ENCODE peak calls at places on chromosomes 1 and 21, in five cellular contexts. N, F, D, S and O are unnamed samples.

GRCh38 chr1:154157520-154158306 is 2.8 kb upstream of the NUP210L start:
- DNase-seq in N (no peak), F (peak; percentile 64), D (peak; percentile 63), S (no peak), O (no peak)

GRCh38 chr1:229035054-229035747 is 235.7 kb upstream of the RAB4A start:
- DNase-seq in N (no peak), F (peak; percentile 66), D (no peak), S (no peak), O (no peak)

GRCh38 chr1:107138767-107139445 is 1.9 kb upstream of the NTNG1 start:
- DNase-seq in N (no peak), F (no peak), D (no peak), S (no peak), O (no peak)

GRCh38 chr1:212651977-212652376 is 43.4 kb downstream of the ATF3 start:
- DNase-seq in N (no peak), F (no peak), D (no peak), S (no peak), O (no peak)

GRCh38 chr1:230308039-230308438 is 118.1 kb downstream of the PGBD5 start:
- DNase-seq in N (no peak), F (no peak), D (no peak), S (no peak), O (no peak)

GRCh38 chr1:163509126-163509525 is 187.4 kb downstream of the NUF2 start:
- DNase-seq in N (no peak), F (no peak), D (no peak), S (no peak), O (no peak)

GRCh38 chr21:45110873-45111624 is 36.7 kb downstream of the ADARB1 start:
- DNase-seq in N (no peak), F (no peak), D (no peak), S (no peak), O (no peak)

GRCh38 chr21:39014751-39015150 is 168.5 kb downstream of the PSMG1 start:
- DNase-seq in N (no peak), F (no peak), D (no peak), S (no peak), O (no peak)

GRCh38 chr21:35475768-35476167 is 426.7 kb upstream of the RUNX1 start:
- DNase-seq in N (no peak), F (no peak), D (no peak), S (no peak), O (no peak)

GRCh38 chr1:6347641-6348487 is 45.7 kb downstream of the ACOT7 start:
- DNase-seq in N (peak; percentile 37), F (no peak), D (peak; percentile 86), S (peak; percentile 77), O (peak; percentile 69)

GRCh38 chr1:196467230-196467629 is 141.0 kb downstream of the KCNT2 start:
- DNase-seq in N (no peak), F (no peak), D (no peak), S (no peak), O (no peak)

GRCh38 chr1:1308756-1309524 is 543 bp downstream of the PUSL1 start:
- DNase-seq in N (no peak), F (no peak), D (peak; percentile 56), S (peak; percentile 71), O (no peak)

GRCh38 chr1:244969355-244970235 is 105.3 kb upstream of the HNRNPU start:
- DNase-seq in N (peak; percentile 77), F (no peak), D (no peak), S (peak; percentile 73), O (peak; percentile 70)

GRCh38 chr1:243719476-243719875 is 130.6 kb downstream of the AKT3 start:
- DNase-seq in N (no peak), F (no peak), D (no peak), S (no peak), O (no peak)

GRCh38 chr1:64292399-64292798 is 89.0 kb downstream of the UBE2U start:
- DNase-seq in N (no peak), F (no peak), D (no peak), S (no peak), O (no peak)

GRCh38 chr1:181117648-181118449 is 29.3 kb downstream of the IER5 start:
- DNase-seq in N (no peak), F (no peak), D (no peak), S (peak; percentile 48), O (no peak)

GRCh38 chr1:154329551-154330131 is 4.3 kb downstream of the ATP8B2 start:
- DNase-seq in N (no peak), F (no peak), D (peak; percentile 74), S (peak; percentile 26), O (no peak)

GRCh38 chr1:118481091-118481490 is 296.1 kb upstream of the SPAG17 start:
- DNase-seq in N (no peak), F (no peak), D (no peak), S (no peak), O (no peak)

GRCh38 chr1:165880993-165881392 is 53.6 kb downstream of the UCK2 start:
- DNase-seq in N (no peak), F (no peak), D (no peak), S (no peak), O (no peak)

GRCh38 chr1:36734356-36734755 is 251.6 kb upstream of the CSF3R start:
- DNase-seq in N (no peak), F (no peak), D (no peak), S (no peak), O (no peak)

GRCh38 chr1:200535605-200536004 is 84.9 kb downstream of the KIF14 start:
- DNase-seq in N (peak; percentile 10), F (no peak), D (no peak), S (peak; percentile 38), O (peak; percentile 62)

GRCh38 chr21:35025206-35026152 is 23.6 kb downstream of the RUNX1 start:
- DNase-seq in N (no peak), F (no peak), D (no peak), S (no peak), O (no peak)

GRCh38 chr1:98920441-98921110 is 84.1 kb downstream of the PLPPR5 start:
- DNase-seq in N (no peak), F (no peak), D (no peak), S (no peak), O (no peak)

GRCh38 chr1:5878938-5879337 is 113.3 kb downstream of the NPHP4 start:
- DNase-seq in N (no peak), F (no peak), D (peak; percentile 33), S (no peak), O (no peak)

GRCh38 chr1:212614398-212615091 is 6.0 kb downstream of the ATF3 start:
- DNase-seq in N (no peak), F (no peak), D (no peak), S (no peak), O (no peak)

GRCh38 chr1:58893257-58893869 is 109.5 kb upstream of the JUN start:
- DNase-seq in N (no peak), F (no peak), D (no peak), S (no peak), O (no peak)

GRCh38 chr1:58895559-58896135 is 111.8 kb upstream of the JUN start:
- DNase-seq in N (no peak), F (no peak), D (no peak), S (no peak), O (no peak)

GRCh38 chr1:58891347-58891746 is 107.5 kb upstream of the JUN start:
- DNase-seq in N (no peak), F (no peak), D (no peak), S (no peak), O (no peak)

GRCh38 chr1:58896211-58897183 is 112.7 kb upstream of the JUN start:
- DNase-seq in N (no peak), F (no peak), D (peak; percentile 80), S (peak; percentile 73), O (no peak)

GRCh38 chr1:58895082-58895481 is 111.2 kb upstream of the JUN start:
- DNase-seq in N (no peak), F (no peak), D (no peak), S (no peak), O (no peak)
- TF ChIP-seq FOXM1 in N (no peak), F (no peak), D (no peak), S (no peak), O (no peak)

DNA sequence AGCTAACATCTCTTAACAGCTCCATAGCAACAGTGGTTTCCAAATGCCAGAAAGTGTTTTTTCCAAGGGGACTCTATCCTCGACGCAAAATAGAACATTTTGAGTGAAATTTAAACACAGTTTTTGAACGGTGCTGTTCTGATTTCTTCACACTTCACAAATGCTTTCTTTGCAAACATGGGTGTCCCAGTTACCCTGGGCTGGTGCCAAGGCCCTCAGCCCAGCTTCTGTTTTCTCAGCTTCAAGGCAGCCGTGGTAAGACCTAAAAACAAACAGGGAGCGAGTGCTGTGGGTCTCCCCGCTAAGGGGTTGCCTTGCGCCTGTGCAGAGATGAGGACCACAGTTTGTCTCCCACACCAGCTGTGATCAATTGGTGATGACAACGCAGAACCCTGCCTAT is 147.2 kb upstream of the VAMP3 start:
- DNase-seq in N (no peak), F (no peak), D (no peak), S (no peak), O (no peak)
- TF ChIP-seq FOXM1 in N (no peak), F (no peak), D (no peak), S (no peak), O (no peak)

DNA sequence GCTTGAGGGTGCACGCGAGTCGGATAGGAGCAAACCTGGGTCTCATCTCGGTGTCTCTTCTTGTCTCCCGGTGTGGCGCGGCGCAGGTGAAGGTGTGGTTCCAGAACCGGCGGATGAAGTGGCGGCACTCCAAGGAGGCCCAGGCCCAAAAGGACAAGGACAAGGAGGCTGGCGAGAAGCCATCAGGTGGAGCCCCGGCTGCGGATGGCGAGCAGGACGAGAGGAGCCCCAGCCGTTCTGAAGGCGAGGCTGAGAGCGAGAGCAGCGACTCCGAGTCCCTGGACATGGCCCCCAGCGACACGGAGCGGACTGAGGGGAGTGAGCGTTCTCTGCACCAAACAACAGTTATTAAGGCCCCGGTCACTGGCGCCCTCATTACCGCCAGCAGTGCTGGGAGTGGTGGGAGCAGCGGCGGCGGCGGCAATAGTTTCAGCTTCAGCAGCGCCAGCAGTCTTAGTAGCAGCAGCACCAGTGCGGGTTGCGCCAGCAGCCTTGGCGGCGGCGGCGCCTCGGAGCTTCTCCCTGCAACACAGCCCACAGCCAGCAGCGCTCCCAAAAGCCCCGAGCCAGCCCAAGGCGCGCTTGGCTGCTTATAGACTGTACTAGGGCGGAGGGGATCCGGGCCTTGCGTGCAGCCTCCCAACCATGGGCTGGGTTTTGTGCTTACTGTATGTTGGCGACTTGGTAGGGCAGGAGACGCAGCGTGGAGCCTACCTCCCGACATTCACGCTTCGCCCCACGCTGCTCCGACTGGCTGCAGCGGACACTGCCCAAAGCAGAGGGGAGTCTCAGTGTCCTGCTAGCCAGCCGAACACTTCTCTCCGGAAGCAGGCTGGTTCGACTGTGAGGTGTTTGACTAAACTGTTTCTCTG is 5.1 kb downstream of the HLX start:
- DNase-seq in N (no peak), F (no peak), D (no peak), S (no peak), O (no peak)
- TF ChIP-seq FOXM1 in N (no peak), F (no peak), D (no peak), S (no peak), O (no peak)

DNA sequence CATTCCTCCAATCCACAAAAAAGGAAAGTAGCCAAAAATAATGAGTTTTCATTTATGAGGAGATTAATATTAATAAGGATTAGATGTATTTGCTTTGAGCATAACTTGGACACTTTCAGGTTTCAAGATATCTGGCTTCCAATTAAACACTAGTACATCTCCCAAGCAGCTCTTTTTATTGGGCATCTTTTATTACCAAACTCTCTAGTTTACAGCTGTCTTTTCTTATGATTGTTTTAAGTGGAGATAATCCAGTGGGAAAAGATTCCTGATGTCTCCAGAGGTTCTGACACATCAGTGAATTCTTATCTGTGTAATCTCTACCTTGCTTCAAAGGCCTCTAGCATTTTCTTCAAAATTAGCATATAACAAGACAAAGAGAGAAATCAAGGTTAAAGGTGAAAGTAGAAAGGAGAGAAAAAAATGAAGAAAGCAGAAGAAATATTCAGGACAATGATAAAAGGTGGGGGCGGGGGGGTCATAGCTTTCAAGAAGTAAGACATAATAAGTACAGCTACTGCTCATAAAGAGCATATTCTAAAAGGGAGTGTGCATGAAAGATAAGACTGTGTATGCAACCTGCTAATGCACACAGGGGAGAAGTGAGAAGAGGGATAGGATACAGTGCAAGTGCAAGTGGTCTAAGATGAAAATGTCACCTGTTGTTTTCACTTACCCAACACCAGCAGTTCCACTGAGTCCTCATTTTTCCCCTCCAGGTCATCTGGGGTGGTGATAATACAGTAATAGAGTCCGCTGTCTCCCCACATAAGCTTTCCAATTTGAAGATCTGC is 19.1 kb downstream of the ILDR2 start:
- DNase-seq in N (no peak), F (no peak), D (no peak), S (no peak), O (no peak)
- TF ChIP-seq FOXM1 in N (no peak), F (no peak), D (no peak), S (no peak), O (no peak)